ENCODE peak calls at places on chromosomes 12 and 14, in seven cellular contexts. One of them, this sample, is unnamed. For H3K4me1, the result is how much of the 10 kb centered on the place peaks cover.

GRCh38 chr12:131509706-131510105 is 201.2 kb upstream of the SFSWAP start:
- DNase-seq in CD8-positive, alpha-beta T cell: no peak
- DNase-seq in GM23338: no peak
- DNase-seq in fibroblast of lung: no peak
- DNase-seq in IMR-90: no peak
- DNase-seq in A549: no peak
- DNase-seq in ovary: no peak
- DNase-seq in this sample: no peak

GRCh38 chr14:104224516-104225281 is 86.3 kb downstream of the KIF26A start:
- DNase-seq in CD8-positive, alpha-beta T cell: no peak
- DNase-seq in GM23338: peak
- DNase-seq in fibroblast of lung: no peak
- DNase-seq in IMR-90: no peak
- DNase-seq in A549: peak
- DNase-seq in ovary: peak
- DNase-seq in this sample: no peak

GRCh38 chr12:55718020-55718419 is 2.2 kb upstream of the RDH5 start:
- DNase-seq in CD8-positive, alpha-beta T cell: no peak
- DNase-seq in GM23338: peak
- DNase-seq in fibroblast of lung: peak
- DNase-seq in IMR-90: no peak
- DNase-seq in A549: no peak
- DNase-seq in ovary: no peak
- DNase-seq in this sample: no peak

GRCh38 chr12:64057706-64058105 is 164.4 kb downstream of the KICS2 start:
- DNase-seq in CD8-positive, alpha-beta T cell: no peak
- DNase-seq in GM23338: no peak
- DNase-seq in fibroblast of lung: no peak
- DNase-seq in IMR-90: no peak
- DNase-seq in A549: no peak
- DNase-seq in ovary: no peak
- DNase-seq in this sample: no peak

GRCh38 chr12:99004799-99005474 is 359.8 kb downstream of the APAF1 start:
- DNase-seq in CD8-positive, alpha-beta T cell: no peak
- DNase-seq in GM23338: no peak
- DNase-seq in fibroblast of lung: no peak
- DNase-seq in IMR-90: no peak
- DNase-seq in A549: no peak
- DNase-seq in ovary: no peak
- DNase-seq in this sample: no peak

GRCh38 chr12:50799908-50800307 is 36.0 kb downstream of the ATF1 start:
- DNase-seq in CD8-positive, alpha-beta T cell: no peak
- DNase-seq in GM23338: no peak
- DNase-seq in fibroblast of lung: no peak
- DNase-seq in IMR-90: no peak
- DNase-seq in A549: peak
- DNase-seq in ovary: no peak
- DNase-seq in this sample: no peak

GRCh38 chr12:2258035-2258434 is 205.2 kb downstream of the CACNA1C start:
- DNase-seq in CD8-positive, alpha-beta T cell: no peak
- DNase-seq in GM23338: no peak
- DNase-seq in fibroblast of lung: peak
- DNase-seq in IMR-90: no peak
- DNase-seq in A549: no peak
- DNase-seq in ovary: no peak
- DNase-seq in this sample: no peak

GRCh38 chr14:103382375-103382774 is 2.8 kb upstream of the MARK3 start:
- DNase-seq in CD8-positive, alpha-beta T cell: no peak
- DNase-seq in GM23338: no peak
- DNase-seq in fibroblast of lung: peak
- DNase-seq in IMR-90: peak
- DNase-seq in A549: no peak
- DNase-seq in ovary: no peak
- DNase-seq in this sample: no peak

GRCh38 chr14:79516009-79516408 is 695.3 kb downstream of the DIO2 start:
- DNase-seq in CD8-positive, alpha-beta T cell: no peak
- DNase-seq in GM23338: peak
- DNase-seq in fibroblast of lung: no peak
- DNase-seq in IMR-90: no peak
- DNase-seq in A549: no peak
- DNase-seq in ovary: no peak
- DNase-seq in this sample: peak

GRCh38 chr12:91178139-91178561 is 4.5 kb downstream of the DCN start:
- DNase-seq in CD8-positive, alpha-beta T cell: no peak
- DNase-seq in GM23338: peak
- DNase-seq in fibroblast of lung: peak
- DNase-seq in IMR-90: peak
- DNase-seq in A549: no peak
- DNase-seq in ovary: peak
- DNase-seq in this sample: no peak

GRCh38 chr14:89067293-89067972 is 243.0 kb downstream of the TTC8 start:
- DNase-seq in CD8-positive, alpha-beta T cell: no peak
- DNase-seq in GM23338: peak
- DNase-seq in fibroblast of lung: no peak
- DNase-seq in IMR-90: no peak
- DNase-seq in A549: no peak
- DNase-seq in ovary: no peak
- DNase-seq in this sample: no peak

GRCh38 chr12:92546826-92547348 is 155.9 kb upstream of the PLEKHG7 start:
- DNase-seq in CD8-positive, alpha-beta T cell: no peak
- DNase-seq in GM23338: no peak
- DNase-seq in fibroblast of lung: no peak
- DNase-seq in IMR-90: no peak
- DNase-seq in A549: no peak
- DNase-seq in ovary: no peak
- DNase-seq in this sample: no peak

GRCh38 chr12:113893221-113893620 is 72.9 kb downstream of the RBM19 start:
- DNase-seq in CD8-positive, alpha-beta T cell: no peak
- DNase-seq in GM23338: no peak
- DNase-seq in fibroblast of lung: no peak
- DNase-seq in IMR-90: no peak
- DNase-seq in A549: no peak
- DNase-seq in ovary: no peak
- DNase-seq in this sample: no peak

GRCh38 chr12:79874665-79875064 is 60.2 kb downstream of the PPP1R12A start:
- DNase-seq in CD8-positive, alpha-beta T cell: no peak
- DNase-seq in GM23338: peak
- DNase-seq in fibroblast of lung: no peak
- DNase-seq in IMR-90: no peak
- DNase-seq in A549: no peak
- DNase-seq in ovary: no peak
- DNase-seq in this sample: peak

GRCh38 chr14:71289536-71289935 is 382.3 kb downstream of the PCNX1 start:
- DNase-seq in CD8-positive, alpha-beta T cell: no peak
- DNase-seq in GM23338: no peak
- DNase-seq in fibroblast of lung: no peak
- DNase-seq in IMR-90: no peak
- DNase-seq in A549: no peak
- DNase-seq in ovary: no peak
- DNase-seq in this sample: no peak

GRCh38 chr12:107917912-107918800 is 143.7 kb downstream of the ASCL4 start:
- DNase-seq in CD8-positive, alpha-beta T cell: no peak
- DNase-seq in GM23338: peak
- DNase-seq in fibroblast of lung: peak
- DNase-seq in IMR-90: peak
- DNase-seq in A549: peak
- DNase-seq in ovary: no peak
- DNase-seq in this sample: peak

GRCh38 chr12:133234971-133235370 is 706 bp downstream of the ANHX start:
- DNase-seq in CD8-positive, alpha-beta T cell: no peak
- DNase-seq in GM23338: no peak
- DNase-seq in fibroblast of lung: no peak
- DNase-seq in IMR-90: no peak
- DNase-seq in A549: no peak
- DNase-seq in ovary: no peak
- DNase-seq in this sample: no peak

GRCh38 chr14:103124501-103125001 is 1.3 kb downstream of the TNFAIP2 start:
- DNase-seq in CD8-positive, alpha-beta T cell: peak
- DNase-seq in GM23338: no peak
- DNase-seq in fibroblast of lung: no peak
- DNase-seq in IMR-90: no peak
- DNase-seq in A549: no peak
- DNase-seq in ovary: peak
- DNase-seq in this sample: no peak

GRCh38 chr12:5708371-5708770 is 236.7 kb downstream of the ANO2 start:
- DNase-seq in CD8-positive, alpha-beta T cell: no peak
- DNase-seq in GM23338: no peak
- DNase-seq in fibroblast of lung: no peak
- DNase-seq in IMR-90: no peak
- DNase-seq in A549: no peak
- DNase-seq in ovary: no peak
- DNase-seq in this sample: no peak

GRCh38 chr12:643478-644292 is 19.6 kb downstream of the NINJ2 start:
- DNase-seq in CD8-positive, alpha-beta T cell: no peak
- DNase-seq in GM23338: peak
- DNase-seq in fibroblast of lung: no peak
- DNase-seq in IMR-90: no peak
- DNase-seq in A549: no peak
- DNase-seq in ovary: no peak
- DNase-seq in this sample: no peak

GRCh38 chr12:59056931-59057330 is 136.6 kb upstream of the LRIG3 start:
- DNase-seq in CD8-positive, alpha-beta T cell: no peak
- DNase-seq in GM23338: no peak
- DNase-seq in fibroblast of lung: no peak
- DNase-seq in IMR-90: peak
- DNase-seq in A549: no peak
- DNase-seq in ovary: no peak
- DNase-seq in this sample: no peak

GRCh38 chr12:6607751-6608591 is 792 bp upstream of the CHD4 start:
- DNase-seq in CD8-positive, alpha-beta T cell: peak
- DNase-seq in GM23338: peak
- DNase-seq in fibroblast of lung: peak
- DNase-seq in IMR-90: peak
- DNase-seq in A549: peak
- DNase-seq in ovary: peak
- DNase-seq in this sample: no peak

GRCh38 chr14:31990959-31991541 is 86.1 kb upstream of the ARHGAP5 start:
- DNase-seq in CD8-positive, alpha-beta T cell: no peak
- DNase-seq in GM23338: no peak
- DNase-seq in fibroblast of lung: peak
- DNase-seq in IMR-90: no peak
- DNase-seq in A549: no peak
- DNase-seq in ovary: no peak
- DNase-seq in this sample: no peak

GRCh38 chr14:69156224-69156623 is 3.3 kb upstream of the DCAF5 start:
- DNase-seq in CD8-positive, alpha-beta T cell: no peak
- DNase-seq in GM23338: no peak
- DNase-seq in fibroblast of lung: no peak
- DNase-seq in IMR-90: no peak
- DNase-seq in A549: no peak
- DNase-seq in ovary: no peak
- DNase-seq in this sample: no peak
- H3K4me1 ChIP-seq in CD8-positive, alpha-beta T cell: under half
- H3K4me1 ChIP-seq in GM23338: under half
- H3K4me1 ChIP-seq in fibroblast of lung: under half
- H3K4me1 ChIP-seq in IMR-90: under half
- H3K4me1 ChIP-seq in A549: under half
- H3K4me1 ChIP-seq in ovary: under half
- H3K4me1 ChIP-seq in this sample: under half

GRCh38 chr14:68687746-68688145 is 105.1 kb downstream of the ZFP36L1 start:
- DNase-seq in CD8-positive, alpha-beta T cell: no peak
- DNase-seq in GM23338: no peak
- DNase-seq in fibroblast of lung: peak
- DNase-seq in IMR-90: peak
- DNase-seq in A549: peak
- DNase-seq in ovary: no peak
- DNase-seq in this sample: no peak
- H3K4me1 ChIP-seq in CD8-positive, alpha-beta T cell: under half
- H3K4me1 ChIP-seq in GM23338: under half
- H3K4me1 ChIP-seq in fibroblast of lung: under half
- H3K4me1 ChIP-seq in IMR-90: under half
- H3K4me1 ChIP-seq in A549: under half
- H3K4me1 ChIP-seq in ovary: under half
- H3K4me1 ChIP-seq in this sample: under half

DNA sequence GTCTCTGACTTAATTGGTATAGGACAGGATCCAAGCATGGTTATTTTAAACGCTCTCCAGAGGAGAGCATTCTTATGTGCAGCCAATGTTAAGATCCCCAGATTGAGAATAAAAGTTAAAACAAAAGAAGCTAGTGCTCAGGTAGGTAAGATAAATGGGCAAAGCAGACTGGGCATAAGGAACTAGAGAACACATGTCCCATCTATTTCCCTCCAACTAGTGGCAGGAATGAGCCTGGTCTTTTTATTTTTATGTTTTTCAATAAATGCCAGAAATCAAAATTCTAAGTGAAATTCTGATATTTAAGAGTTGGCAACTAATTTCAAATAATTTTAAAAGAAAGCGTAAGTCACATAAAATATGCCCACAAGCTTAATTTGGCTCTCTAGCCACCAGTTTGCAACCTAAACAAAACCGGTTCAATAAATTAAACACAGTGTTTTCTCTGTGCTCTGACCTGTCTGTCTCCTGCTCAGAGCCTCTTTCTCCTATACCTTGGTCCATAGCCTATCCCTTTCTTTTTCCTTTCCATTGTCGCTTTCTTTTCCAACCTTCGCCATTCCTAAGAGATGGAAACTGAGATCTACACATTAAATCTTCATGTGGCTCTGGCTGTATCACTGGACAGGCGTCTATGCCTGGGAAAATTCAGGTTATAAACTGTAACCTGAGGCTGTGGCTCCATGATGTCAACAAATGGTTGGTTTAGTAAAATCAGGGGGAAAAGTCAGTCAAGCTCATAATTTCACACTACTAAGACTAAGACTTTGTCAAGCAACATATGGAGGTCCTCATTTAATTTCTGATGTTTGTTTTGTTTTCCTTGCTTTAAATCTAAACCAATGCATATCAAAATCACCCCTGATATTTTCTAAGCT is 5.5 kb downstream of the SLC38A1 start:
- DNase-seq in CD8-positive, alpha-beta T cell: no peak
- DNase-seq in GM23338: peak
- DNase-seq in fibroblast of lung: no peak
- DNase-seq in IMR-90: no peak
- DNase-seq in A549: no peak
- DNase-seq in ovary: no peak
- DNase-seq in this sample: no peak
- H3K4me1 ChIP-seq in CD8-positive, alpha-beta T cell: half or more
- H3K4me1 ChIP-seq in GM23338: half or more
- H3K4me1 ChIP-seq in fibroblast of lung: under half
- H3K4me1 ChIP-seq in IMR-90: under half
- H3K4me1 ChIP-seq in A549: half or more
- H3K4me1 ChIP-seq in ovary: under half
- H3K4me1 ChIP-seq in this sample: under half

DNA sequence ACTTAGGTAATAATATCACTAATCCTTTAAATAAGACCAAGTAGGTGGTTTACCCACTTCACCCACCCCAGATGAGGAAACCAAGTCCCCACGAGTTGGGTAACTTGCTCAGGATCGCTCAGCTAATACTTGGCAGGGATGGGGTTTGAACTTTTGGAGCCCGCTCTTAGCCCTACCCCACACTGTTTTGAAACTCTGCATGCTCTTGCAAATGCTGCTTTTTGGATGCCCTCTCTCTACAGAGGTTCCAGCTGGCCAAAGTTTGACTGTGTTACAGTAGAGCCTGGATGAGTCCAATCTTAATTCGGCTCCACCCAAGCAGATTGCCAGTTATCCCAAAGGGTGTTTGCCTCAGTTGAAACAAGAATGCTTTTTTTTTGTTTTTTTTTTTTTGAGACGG is 6.8 kb downstream of the PLEKHG3 start:
- DNase-seq in CD8-positive, alpha-beta T cell: no peak
- DNase-seq in GM23338: no peak
- DNase-seq in fibroblast of lung: no peak
- DNase-seq in IMR-90: no peak
- DNase-seq in A549: no peak
- DNase-seq in ovary: no peak
- DNase-seq in this sample: no peak
- H3K4me1 ChIP-seq in CD8-positive, alpha-beta T cell: under half
- H3K4me1 ChIP-seq in GM23338: half or more
- H3K4me1 ChIP-seq in fibroblast of lung: under half
- H3K4me1 ChIP-seq in IMR-90: under half
- H3K4me1 ChIP-seq in A549: under half
- H3K4me1 ChIP-seq in ovary: under half
- H3K4me1 ChIP-seq in this sample: under half

This sample was measured in neuronal stem cell.